ENCODE peak calls at places on chromosomes 11 and 22, in five cellular contexts. X is prostate gland, K is lower leg skin, G is testis, E is transverse colon. S is an unnamed sample.

GRCh38 chr11:116148056-116148455 is 624.7 kb downstream of the BUD13 start:
- DNase-seq in K (peak), G (no peak), E (no peak), X (no peak), S (no peak)

GRCh38 chr11:78318733-78319132 is 98.9 kb downstream of the GAB2 start:
- DNase-seq in K (no peak), E (no peak), X (no peak), G (no peak), S (no peak)

GRCh38 chr22:44454113-44454769 is 43.8 kb downstream of the RTL6 start:
- DNase-seq in G (no peak), X (no peak), K (peak), E (no peak), S (no peak)

GRCh38 chr11:120702656-120703055 is 191.1 kb downstream of the GRIK4 start:
- DNase-seq in G (no peak), E (no peak), K (no peak), X (no peak), S (peak)

GRCh38 chr22:19853058-19853878 is 1.4 kb downstream of the GNB1L start:
- DNase-seq in X (no peak), G (no peak), K (no peak), E (no peak), S (no peak)

GRCh38 chr11:103806130-103806900 is 230.1 kb upstream of the DDI1 start:
- DNase-seq in K (no peak), G (no peak), X (no peak), E (no peak), S (no peak)

GRCh38 chr11:115920087-115920461 is 415.9 kb upstream of the CADM1 start:
- DNase-seq in G (no peak), K (no peak), E (no peak), X (no peak), S (no peak)

GRCh38 chr11:112718483-112718882 is 242.7 kb upstream of the NCAM1 start:
- DNase-seq in G (no peak), X (no peak), K (no peak), E (no peak), S (no peak)

GRCh38 chr11:45646275-45646970 is 19.0 kb downstream of the CHST1 start:
- DNase-seq in G (no peak), X (no peak), E (no peak), K (peak), S (no peak)

GRCh38 chr11:134949121-134949591 is 537.1 kb upstream of the B3GAT1 start:
- DNase-seq in E (no peak), G (no peak), K (peak), X (no peak), S (no peak)

GRCh38 chr11:134243913-134244312 is 9.2 kb downstream of the THYN1 start:
- DNase-seq in X (no peak), G (no peak), E (no peak), K (peak), S (no peak)

GRCh38 chr11:1564535-1565172 is 7.4 kb downstream of the DUSP8 start:
- DNase-seq in K (no peak), X (no peak), G (no peak), E (peak), S (peak)

GRCh38 chr11:44709966-44710365 is 16.8 kb upstream of the TSPAN18 start:
- DNase-seq in X (no peak), E (no peak), K (no peak), G (no peak), S (no peak)

GRCh38 chr22:49488943-49489342 is 338.7 kb downstream of the BRD1 start:
- DNase-seq in G (no peak), E (no peak), K (no peak), X (no peak), S (peak)

GRCh38 chr22:46203590-46203980 is 46.5 kb downstream of the CDPF1 start:
- DNase-seq in K (no peak), X (no peak), E (peak), G (no peak), S (no peak)

GRCh38 chr22:34897126-34897525 is 168.8 kb upstream of the ISX start:
- DNase-seq in E (no peak), X (no peak), G (no peak), K (no peak), S (no peak)

GRCh38 chr11:72483412-72484186 is 49.3 kb upstream of the CLPB start:
- DNase-seq in X (peak), G (no peak), E (no peak), K (no peak), S (peak)

GRCh38 chr22:25013634-25014033 is 61.1 kb downstream of the KIAA1671 start:
- DNase-seq in K (no peak), G (no peak), X (no peak), E (peak), S (no peak)

GRCh38 chr22:44869196-44869595 is 116.8 kb downstream of the ARHGAP8 start:
- DNase-seq in K (no peak), X (no peak), E (no peak), G (peak), S (no peak)

GRCh38 chr11:84465040-84465439 is 1162.1 kb downstream of the DLG2 start:
- DNase-seq in E (no peak), G (no peak), K (no peak), X (no peak), S (no peak)

GRCh38 chr22:24408630-24409029 is 18.8 kb upstream of the ADORA2A start:
- DNase-seq in K (no peak), X (no peak), E (no peak), G (no peak), S (no peak)

GRCh38 chr22:20080776-20081654 is 974 bp downstream of the DGCR8 start:
- DNase-seq in X (no peak), G (peak), K (peak), E (peak), S (peak)

GRCh38 chr22:24390576-24390975 is 36.8 kb upstream of the ADORA2A start:
- DNase-seq in E (no peak), G (peak), X (no peak), K (peak), S (no peak)

GRCh38 chr11:74473382-74474201 is 6.2 kb upstream of the KCNE3 start:
- DNase-seq in K (peak), G (no peak), X (no peak), E (no peak), S (no peak)

GRCh38 chr11:74195828-74196227 is 24.7 kb downstream of the PPME1 start:
- DNase-seq in G (no peak), K (no peak), X (no peak), E (no peak), S (no peak)

GRCh38 chr11:502288-503178 is 4.5 kb downstream of the RNH1 start:
- DNase-seq in E (no peak), G (no peak), X (no peak), K (peak), S (no peak)

GRCh38 chr11:75474878-75475766 is 42.1 kb upstream of the KLHL35 start:
- DNase-seq in E (peak), K (no peak), X (no peak), G (peak), S (peak)

GRCh38 chr11:134248910-134249480 is 4.2 kb downstream of the THYN1 start:
- DNase-seq in X (no peak), E (no peak), G (no peak), K (no peak), S (no peak)

GRCh38 chr22:46007848-46008261 is 30.9 kb upstream of the WNT7B start:
- DNase-seq in X (peak), E (peak), G (peak), K (peak), S (no peak)

GRCh38 chr11:13009476-13009920 is 382 bp downstream of the RASSF10 start:
- DNase-seq in G (no peak), K (peak), X (no peak), E (no peak), S (no peak)

GRCh38 chr11:69358398-69359080 is 64.6 kb downstream of the MYEOV start:
- DNase-seq in X (no peak), E (peak), G (peak), K (peak), S (no peak)

GRCh38 chr11:135006800-135007199 is 594.8 kb upstream of the B3GAT1 start:
- DNase-seq in G (no peak), K (peak), E (no peak), X (no peak), S (no peak)

GRCh38 chr11:86246293-86246675 is 1.7 kb downstream of the EED start:
- DNase-seq in K (no peak), X (no peak), G (no peak), E (no peak), S (no peak)

GRCh38 chr22:38829485-38829884 is 14.3 kb downstream of the NPTXR start:
- DNase-seq in X (no peak), E (no peak), G (no peak), K (no peak), S (no peak)

GRCh38 chr22:29375436-29376076 is 12.8 kb downstream of the AP1B1 start:
- DNase-seq in E (no peak), X (no peak), K (no peak), G (no peak), S (peak)

GRCh38 chr22:31177420-31178162 is 17.6 kb downstream of the RNF185 start:
- DNase-seq in E (no peak), G (no peak), X (peak), K (no peak), S (no peak)

GRCh38 chr11:123429851-123430735 is at the start of gene GRAMD1B:
- DNase-seq in X (no peak), G (peak), E (peak), K (peak), S (peak)

GRCh38 chr22:41880653-41881052 is 34.2 kb downstream of the SHISA8 start:
- DNase-seq in K (no peak), X (no peak), G (no peak), E (no peak), S (no peak)

GRCh38 chr11:74749127-74749964 is 697 bp downstream of the RNF169 start:
- DNase-seq in G (peak), K (peak), X (peak), E (peak), S (peak)

DNA sequence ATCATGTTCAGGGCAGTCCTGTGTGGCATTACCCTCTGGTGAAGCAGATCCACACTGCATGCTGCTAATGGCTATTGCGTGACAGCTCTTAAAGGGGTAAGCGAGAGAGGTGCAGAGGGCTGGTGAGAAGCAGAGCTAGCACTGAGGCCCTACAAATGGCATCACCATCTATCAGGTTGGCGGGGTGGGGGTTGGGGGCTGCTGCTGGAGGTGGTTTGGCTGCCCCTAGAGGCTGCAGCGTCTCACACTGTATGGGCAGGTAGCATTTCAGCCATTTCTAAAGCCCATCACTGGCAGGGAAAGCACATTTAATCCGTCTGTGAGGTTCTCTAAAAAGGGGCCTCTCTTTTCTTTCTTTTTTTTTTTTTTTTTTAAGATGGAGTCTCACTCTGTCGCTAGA is 16.8 kb upstream of the TMA7B start:
- DNase-seq in X (no peak), K (no peak), G (no peak), E (no peak), S (no peak)
- TF ChIP-seq CTCF in X (no peak), K (no peak), G (no peak), E (no peak), S (no peak)

DNA sequence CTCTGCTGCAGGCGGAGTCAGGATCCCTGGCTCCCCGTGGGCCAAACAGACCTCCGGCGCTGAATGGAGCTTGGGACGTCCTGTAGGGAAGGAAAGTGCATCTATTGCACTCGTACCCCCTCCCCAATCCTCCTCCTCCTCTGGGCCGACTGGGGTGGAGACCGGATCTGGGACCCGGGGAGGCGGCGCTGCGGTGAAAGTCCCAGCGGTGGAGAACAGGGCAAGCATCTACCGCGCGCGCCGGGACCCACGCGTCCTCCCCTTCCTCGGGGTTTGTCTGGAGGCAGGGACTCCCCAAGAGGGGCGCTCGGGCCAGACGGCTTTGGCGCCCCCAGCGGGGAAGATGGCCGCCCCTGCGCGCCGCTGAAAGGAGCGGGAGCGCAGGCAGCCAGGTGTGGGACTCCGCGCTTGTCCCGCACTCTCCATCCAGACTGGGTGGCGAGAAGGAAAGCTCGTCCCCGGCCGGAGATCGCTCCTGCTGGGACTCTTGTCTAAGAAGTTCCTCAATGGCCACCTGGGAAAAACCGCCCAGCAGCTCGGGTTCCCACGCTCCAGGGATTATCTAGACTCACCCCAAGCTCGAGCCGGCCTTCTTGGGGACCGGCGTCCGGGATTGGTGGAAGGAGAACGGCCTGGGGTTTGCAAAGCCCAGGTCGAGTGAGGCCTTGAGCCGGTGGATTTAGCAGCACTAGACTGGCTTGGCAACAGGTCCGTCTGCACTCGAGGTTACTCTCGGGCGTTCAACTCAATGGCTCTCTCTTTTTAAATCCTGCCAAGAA is 718 bp downstream of the FADS2 start:
- DNase-seq in E (no peak), K (no peak), G (peak), X (peak), S (peak)
- TF ChIP-seq POLR2A in E (no peak), K (no peak), G (no peak), X (no peak), S (peak)

DNA sequence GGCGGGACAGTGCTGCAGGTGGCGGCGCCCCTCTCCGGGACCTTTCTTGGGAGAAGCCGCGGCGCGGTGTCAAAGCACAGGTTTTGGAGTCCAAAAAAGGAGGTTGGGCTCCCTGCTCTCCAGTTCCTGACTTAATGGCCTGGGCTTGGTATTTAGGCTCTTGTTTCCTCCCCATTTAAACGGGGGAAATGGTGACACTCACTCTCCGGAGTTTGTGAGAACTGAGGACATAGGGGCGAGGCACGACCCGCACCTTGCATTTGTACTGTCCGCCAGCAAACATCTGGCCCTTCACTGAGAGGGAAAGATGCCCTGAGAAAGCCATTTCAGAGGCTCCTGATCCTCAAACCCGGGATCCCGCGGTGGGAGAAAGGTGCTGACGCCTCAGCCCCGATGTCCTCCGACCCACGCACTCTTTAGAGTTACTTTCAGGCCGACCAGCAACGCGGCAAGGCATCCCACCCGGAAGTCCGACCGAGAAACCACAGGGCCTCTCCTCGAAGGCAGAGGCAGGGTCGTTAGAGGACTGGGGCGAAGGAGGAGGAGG is 2.9 kb upstream of the WDR74 start:
- DNase-seq in K (peak), X (no peak), G (peak), E (peak), S (peak)
- TF ChIP-seq CTCF in K (no peak), X (no peak), G (no peak), E (no peak), S (no peak)

GRCh38 chr11:29224739-29225384 is 792.0 kb downstream of the KCNA4 start:
- DNase-seq in K (no peak), G (no peak), E (no peak), X (no peak), S (no peak)
- TF ChIP-seq POLR2A in K (no peak), G (no peak), E (no peak), X (no peak), S (no peak)

GRCh38 chr11:57764527-57764926 is 2.9 kb downstream of the CTNND1 start:
- DNase-seq in X (no peak), G (no peak), K (no peak), E (no peak), S (no peak)

GRCh38 chr11:57762235-57762866 is 749 bp downstream of the CTNND1 start:
- DNase-seq in X (peak), K (no peak), G (peak), E (peak), S (no peak)

GRCh38 chr11:57761301-57762234 is at the start of gene CTNND1:
- DNase-seq in G (peak), K (peak), X (peak), E (peak), S (peak)

GRCh38 chr11:57764972-57765371 is 3.4 kb downstream of the CTNND1 start:
- DNase-seq in E (no peak), G (no peak), X (no peak), K (no peak), S (no peak)

DNA sequence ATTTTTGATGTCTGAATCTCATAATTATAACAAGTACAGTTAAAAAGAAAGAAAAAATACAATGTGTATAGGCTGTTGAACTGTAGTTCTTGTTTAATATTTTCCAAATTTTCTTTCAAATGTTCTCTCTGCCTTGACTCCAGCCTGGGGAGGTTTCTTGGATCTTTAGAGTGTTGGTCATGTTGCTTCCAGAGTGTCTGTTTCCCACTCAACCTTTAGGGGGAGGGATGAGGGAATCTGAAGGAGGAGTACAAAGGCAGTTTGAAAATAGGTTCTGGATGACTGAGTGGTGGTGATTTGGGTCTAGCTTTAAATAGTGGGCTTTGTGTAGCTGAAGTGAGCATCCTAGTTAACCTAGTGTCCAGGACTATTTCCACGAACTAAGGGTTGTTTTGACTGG is 2.0 kb downstream of the CTNND1 start:
- DNase-seq in K (no peak), E (no peak), X (peak), G (no peak), S (no peak)
- TF ChIP-seq CTCF in K (no peak), E (peak), X (peak), G (peak), S (no peak)

GRCh38 chr22:17851754-17852153 is 77.5 kb upstream of the BID start:
- DNase-seq in K (no peak), G (no peak), X (no peak), E (no peak), S (no peak)
- TF ChIP-seq POLR2A in K (no peak), G (no peak), X (no peak), E (no peak), S (no peak)

DNA sequence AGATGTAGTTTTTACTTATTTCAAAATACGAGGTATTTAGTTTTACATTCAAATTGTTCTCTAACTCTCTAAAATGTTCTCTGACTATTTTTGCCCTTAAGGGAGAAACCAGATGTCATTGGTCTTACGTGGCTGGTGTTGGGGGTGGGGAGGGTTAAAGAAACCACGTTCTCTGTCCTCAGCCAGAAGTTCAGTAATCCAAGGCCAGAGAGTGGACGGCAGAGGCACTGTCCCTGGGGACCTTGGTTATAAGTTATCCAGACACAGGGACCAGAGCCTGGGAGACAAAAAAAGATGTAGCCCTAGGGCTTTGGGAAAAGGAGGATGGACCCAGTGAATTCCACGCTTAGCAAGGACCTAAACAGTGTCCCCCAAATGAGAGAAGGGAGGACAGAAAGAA is 698 bp upstream of the OR51E1 start:
- DNase-seq in X (no peak), G (no peak), K (no peak), E (no peak), S (no peak)
- TF ChIP-seq CTCF in X (no peak), G (no peak), K (no peak), E (no peak), S (no peak)

GRCh38 chr11:128719556-128719824 is 25.6 kb downstream of the FLI1 start:
- DNase-seq in G (no peak), E (no peak), K (no peak), X (no peak), S (no peak)
- TF ChIP-seq POLR2A in G (no peak), E (no peak), K (no peak), X (no peak), S (no peak)

GRCh38 chr11:34203377-34203801 is 98.0 kb downstream of the NAT10 start:
- DNase-seq in K (no peak), E (no peak), G (no peak), X (no peak), S (peak)
- TF ChIP-seq CTCF in K (no peak), E (no peak), G (no peak), X (no peak), S (no peak)

GRCh38 chr22:36123673-36124630 is 36.6 kb downstream of the APOL3 start:
- DNase-seq in K (peak), G (peak), E (peak), X (peak), S (peak)
- TF ChIP-seq POLR2A in K (no peak), G (no peak), E (peak), X (peak), S (peak)